ENCODE peak calls at places on chromosomes 1 and 21, in ten cellular contexts. F is stimulated activated CD8-positive, alpha-beta memory T cell treated with anti-CD3 and anti-CD28 coated beads, Interleukin-7, amount 100 ng/mL, for 1 hour; P is mesothelial cell of epicardium; R is myocyte; T is BJ; N is midbrain; K is GM13977; Y is progenitor cell of endocrine pancreas; W is foreskin fibroblast; L is iris pigment epithelial cell. V is an unnamed sample.

GRCh38 chr1:177211231-177211630 is 40.5 kb downstream of the BRINP2 start:
- DNase-seq in F (no peak), P (no peak), R (peak; percentile 31), T (no peak), N (no peak), K (no peak), Y (no peak), W (peak; percentile 49), L (no peak), V (no peak)

GRCh38 chr1:186054932-186055331 is 320.1 kb downstream of the TPR start:
- DNase-seq in F (no peak), P (no peak), R (no peak), T (no peak), N (no peak), K (no peak), Y (no peak), W (no peak), L (no peak), V (no peak)

GRCh38 chr21:18058731-18059398 is 185.8 kb upstream of the CHODL start:
- DNase-seq in F (no peak), P (no peak), R (no peak), T (no peak), N (no peak), K (no peak), Y (no peak), W (no peak), L (no peak), V (no peak)

GRCh38 chr1:21861602-21862429 is 49.8 kb downstream of the LDLRAD2 start:
- DNase-seq in F (no peak), P (no peak), R (peak; percentile 63), T (no peak), N (no peak), K (no peak), Y (no peak), W (peak; percentile 60), L (peak; percentile 74), V (no peak)

GRCh38 chr1:45172015-45172414 is 34.4 kb downstream of the ZSWIM5 start:
- DNase-seq in F (no peak), P (no peak), R (no peak), T (no peak), N (no peak), K (no peak), Y (no peak), W (peak; percentile 32), L (peak; percentile 61), V (no peak)

GRCh38 chr1:53604291-53604919 is 134.6 kb downstream of the GLIS1 start:
- DNase-seq in F (no peak), P (no peak), R (no peak), T (no peak), N (no peak), K (no peak), Y (no peak), W (no peak), L (no peak), V (no peak)

GRCh38 chr21:22880573-22880972 is 1882.4 kb downstream of the NCAM2 start:
- DNase-seq in F (no peak), P (no peak), R (no peak), T (no peak), N (no peak), K (no peak), Y (no peak), W (no peak), L (no peak), V (no peak)

GRCh38 chr1:46487818-46488218 is 1.8 kb upstream of the DMBX1 start:
- DNase-seq in F (no peak), P (no peak), R (no peak), T (no peak), N (no peak), K (no peak), Y (no peak), W (no peak), L (peak; percentile 10), V (no peak)

GRCh38 chr1:39826583-39826982 is 37.9 kb upstream of the BMP8B start:
- DNase-seq in F (no peak), P (no peak), R (no peak), T (no peak), N (no peak), K (peak; percentile 12), Y (no peak), W (no peak), L (no peak), V (no peak)

GRCh38 chr1:232589809-232590741 is 39.9 kb downstream of the SIPA1L2 start:
- DNase-seq in F (no peak), P (no peak), R (peak; percentile 14), T (no peak), N (peak; percentile 38), K (no peak), Y (no peak), W (peak; percentile 21), L (no peak), V (no peak)

V was measured in GM20000.